ENCODE peak calls at places on chromosomes 16 and 17, in four cellular contexts. H is spleen, R is GM12878, U is heart left ventricle. A is an unnamed sample.

GRCh38 chr16:89037261-89038152 is 56.1 kb upstream of the ACSF3 start:
- DNase-seq in H (peak; percentile 71), R (no peak), U (peak; percentile 28), A (no peak)

GRCh38 chr16:58433569-58433951 is 41.3 kb downstream of the GINS3 start:
- DNase-seq in H (no peak), R (no peak), U (no peak), A (no peak)

GRCh38 chr17:77666881-77667395 is 291.6 kb upstream of the TNRC6C start:
- DNase-seq in H (peak; percentile 78), R (no peak), U (no peak), A (no peak)

GRCh38 chr17:29504711-29505110 is 62.1 kb downstream of the ABHD15 start:
- DNase-seq in H (no peak), R (no peak), U (no peak), A (no peak)

GRCh38 chr17:38469875-38470274 is 41.6 kb downstream of the ARHGAP23 start:
- DNase-seq in H (no peak), R (no peak), U (no peak), A (no peak)

GRCh38 chr17:40854175-40854814 is 12.7 kb downstream of the KRT12 start:
- DNase-seq in H (no peak), R (no peak), U (no peak), A (no peak)

GRCh38 chr16:50547340-50547865 is 793 bp upstream of the NKD1 start:
- DNase-seq in H (peak; percentile 88), R (peak; percentile 5), U (no peak), A (peak; percentile 67)

GRCh38 chr17:72479113-72479512 is 358.3 kb downstream of the SOX9 start:
- DNase-seq in H (peak; percentile 14), R (no peak), U (no peak), A (no peak)

GRCh38 chr17:7989781-7990655 is 12.4 kb upstream of the GUCY2D start:
- DNase-seq in H (peak; percentile 97), R (peak; percentile 49), U (peak; percentile 85), A (peak; percentile 95)

GRCh38 chr16:86625029-86625428 is 46.7 kb downstream of the FOXL1 start:
- DNase-seq in H (no peak), R (no peak), U (no peak), A (no peak)

GRCh38 chr16:30953511-30954124 is 3.9 kb upstream of the SETD1A start:
- DNase-seq in H (peak; percentile 85), R (no peak), U (peak; percentile 77), A (peak; percentile 79)

GRCh38 chr16:89575247-89576172 is at the start of gene CPNE7:
- DNase-seq in H (no peak), R (no peak), U (no peak), A (no peak)

GRCh38 chr16:77789646-77790370 is 1.4 kb downstream of the VAT1L start:
- DNase-seq in H (no peak), R (no peak), U (no peak), A (no peak)

GRCh38 chr17:78597923-78598545 is 20.8 kb upstream of the DNAH17 start:
- DNase-seq in H (peak; percentile 15), R (no peak), U (no peak), A (no peak)

GRCh38 chr16:27839419-27839818 is 224.1 kb downstream of the GSG1L start:
- DNase-seq in H (peak; percentile 9), R (no peak), U (no peak), A (no peak)

GRCh38 chr17:60156746-60157145 is 7.0 kb downstream of the CA4 start:
- DNase-seq in H (no peak), R (no peak), U (no peak), A (no peak)
- H3K4me1 ChIP-seq in H (peaks cover 20% of the 10 kb centered on the region), R (peaks cover 5% of the 10 kb centered on the region), U (peaks cover 11% of the 10 kb centered on the region), A (no peaks in the 10 kb centered on the region)

GRCh38 chr17:4722678-4723240 is 8.5 kb upstream of the MED11 start:
- DNase-seq in H (no peak), R (no peak), U (no peak), A (no peak)

GRCh38 chr17:4719684-4720221 is 9.3 kb downstream of the ARRB2 start:
- DNase-seq in H (no peak), R (no peak), U (no peak), A (no peak)

GRCh38 chr17:4719146-4719545 is 8.7 kb downstream of the ARRB2 start:
- DNase-seq in H (no peak), R (no peak), U (no peak), A (no peak)

GRCh38 chr17:4720787-4721186 is 10.4 kb downstream of the ARRB2 start:
- DNase-seq in H (peak; percentile 57), R (no peak), U (no peak), A (no peak)

DNA sequence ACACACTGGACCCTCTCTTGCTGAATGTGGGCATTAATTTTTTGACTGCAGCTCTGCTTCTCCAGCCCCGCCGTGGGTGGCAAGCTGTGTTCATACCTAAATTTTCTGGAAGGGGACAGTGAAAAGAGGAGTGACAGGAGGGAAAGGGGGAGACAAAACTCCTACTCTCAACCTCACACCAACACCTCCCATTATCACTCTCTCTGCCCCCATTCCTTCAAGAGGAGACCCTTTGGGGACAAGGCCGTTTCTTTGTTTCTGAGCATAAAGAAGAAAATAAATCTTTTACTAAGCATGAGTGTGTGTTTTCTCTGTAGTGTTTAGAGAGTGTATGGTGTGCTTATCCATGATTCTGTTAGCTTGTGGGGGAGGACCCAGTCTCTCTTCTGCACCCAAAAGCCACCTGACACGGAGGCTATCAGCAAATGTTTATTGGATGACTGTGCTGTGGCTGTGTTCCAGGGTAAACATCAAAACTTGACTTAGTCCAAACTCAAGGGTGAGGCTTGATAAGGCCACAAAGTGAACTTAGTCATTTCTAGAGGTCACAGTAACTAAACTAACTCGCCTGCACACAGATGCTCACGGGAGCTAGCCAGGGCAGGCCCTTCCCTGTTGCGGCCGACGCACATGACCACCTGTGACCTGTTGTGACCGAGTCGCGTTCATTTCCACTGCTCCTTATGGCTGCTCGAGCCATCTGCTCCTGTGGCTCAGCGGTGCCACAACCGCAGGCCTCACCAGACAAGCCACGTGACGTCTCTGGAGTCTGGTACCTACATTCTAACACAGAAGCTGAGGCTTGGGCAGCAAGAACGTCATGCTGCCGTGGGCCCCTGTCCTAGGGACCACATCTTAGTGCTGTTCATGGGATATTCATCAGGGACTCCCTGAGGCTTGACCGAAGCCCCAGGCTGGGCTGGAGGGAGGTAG is 9.8 kb upstream of the MED11 start:
- DNase-seq in H (peak; percentile 77), R (no peak), U (no peak), A (peak; percentile 88)
- TF ChIP-seq POLR2A in H (no peak), R (peak; percentile 50), U (no peak), A (no peak)

GRCh38 chr17:17326275-17326875 is 23.2 kb downstream of the NT5M start:
- DNase-seq in H (peak; percentile 25), R (no peak), U (no peak), A (no peak)
- H3K4me1 ChIP-seq in H (no peaks in the 10 kb centered on the region), R (no peaks in the 10 kb centered on the region), U (no peaks in the 10 kb centered on the region), A (no peaks in the 10 kb centered on the region)

DNA sequence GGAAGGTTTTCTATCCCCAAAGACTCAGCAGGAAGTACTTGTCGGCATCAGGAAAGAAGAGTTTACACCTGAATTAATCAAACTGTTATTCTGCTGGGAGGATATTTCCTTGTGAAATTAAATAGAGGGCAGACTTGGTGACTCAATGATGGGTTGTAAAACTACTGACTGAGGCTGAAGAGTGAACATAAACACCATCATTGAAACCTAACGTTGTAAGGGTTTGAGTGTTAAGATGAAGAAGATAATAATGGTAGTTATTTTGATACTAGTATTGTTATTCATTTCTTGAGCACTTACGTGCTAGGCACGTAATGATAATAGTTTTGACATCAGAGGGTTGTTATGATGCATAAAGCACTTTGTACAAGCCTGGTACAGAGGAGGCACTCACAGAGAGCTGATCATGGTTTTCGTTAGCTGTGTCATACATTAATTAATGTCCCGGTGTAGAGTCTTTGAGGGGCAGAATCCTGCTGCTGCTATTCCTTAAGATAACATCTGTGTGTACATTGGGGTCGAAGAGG is 64.2 kb upstream of the CACNG3 start:
- DNase-seq in H (no peak), R (no peak), U (no peak), A (no peak)
- TF ChIP-seq POLR2A in H (no peak), R (no peak), U (no peak), A (no peak)

A was measured in Peyer's patch.